ENCODE peak calls at places on chromosomes 16 and 17, in six cellular contexts. M, Y, K, J, P and E are unnamed samples.
A peak's percentile ranks its signal among the peaks of the same experiment; 100 is the strongest.

GRCh38 chr17:45341389-45342158 is 24.8 kb upstream of the MAP3K14 start:
- DNase-seq in P (peak; percentile 58), M (no peak), J (peak; percentile 89), K (no peak), Y (peak; percentile 44), E (no peak)

GRCh38 chr16:53614346-53614745 is 89.3 kb downstream of the RPGRIP1L start:
- DNase-seq in P (no peak), Y (no peak), M (no peak), J (no peak), K (no peak), E (no peak)

GRCh38 chr16:67775273-67775672 is 31.1 kb downstream of the RANBP10 start:
- DNase-seq in P (no peak), K (no peak), M (no peak), J (no peak), Y (no peak), E (no peak)

GRCh38 chr16:88358033-88358481 is 24.7 kb upstream of the ZNF469 start:
- DNase-seq in P (no peak), K (no peak), Y (no peak), M (no peak), J (no peak), E (no peak)

GRCh38 chr17:74994440-74994839 is 7.0 kb downstream of the CDR2L start:
- DNase-seq in Y (no peak), J (no peak), P (no peak), M (no peak), K (no peak), E (no peak)

GRCh38 chr17:11814655-11815262 is 182.5 kb downstream of the ZNF18 start:
- DNase-seq in M (no peak), Y (no peak), J (no peak), K (no peak), P (no peak), E (no peak)

GRCh38 chr17:65638221-65638940 is 76.9 kb upstream of the AXIN2 start:
- DNase-seq in Y (no peak), P (no peak), M (no peak), J (no peak), K (no peak), E (no peak)

GRCh38 chr16:12340151-12340733 is 363.7 kb downstream of the SNX29 start:
- DNase-seq in Y (no peak), M (peak; percentile 24), P (no peak), K (no peak), J (peak; percentile 74), E (peak; percentile 50)

GRCh38 chr17:13135496-13135895 is 117.7 kb upstream of the ELAC2 start:
- DNase-seq in Y (no peak), M (no peak), J (no peak), K (no peak), P (no peak), E (no peak)

GRCh38 chr17:13143001-13143400 is 125.2 kb upstream of the ELAC2 start:
- DNase-seq in P (no peak), Y (no peak), M (no peak), J (no peak), K (no peak), E (no peak)

GRCh38 chr17:13140750-13141149 is 122.9 kb upstream of the ELAC2 start:
- DNase-seq in M (no peak), Y (no peak), J (peak; percentile 12), P (no peak), K (no peak), E (no peak)
- TF ChIP-seq CTCF in M (no peak), Y (no peak), J (no peak), P (no peak), K (no peak), E (no peak)

DNA sequence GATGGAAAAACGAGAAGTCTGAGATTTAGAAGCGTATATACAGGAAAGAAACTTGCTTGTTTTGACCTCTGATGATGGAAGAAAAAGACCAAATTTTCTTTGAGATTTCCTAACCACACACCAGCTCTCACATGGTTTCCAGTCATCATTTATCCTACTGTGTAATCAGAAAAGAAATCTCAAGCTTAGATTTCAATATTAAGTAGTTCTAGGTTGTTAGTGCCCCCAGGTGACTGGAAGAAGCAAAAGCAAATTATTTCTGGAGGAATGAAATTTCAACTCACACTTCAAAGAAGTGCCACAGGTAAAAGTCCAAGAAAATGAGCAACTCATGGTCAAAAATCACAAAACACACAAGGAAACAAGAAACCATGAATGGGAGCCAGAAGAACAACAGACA is 51.8 kb upstream of the KDM6B start:
- DNase-seq in Y (no peak), K (no peak), J (no peak), P (no peak), M (no peak), E (no peak)
- TF ChIP-seq CTCF in Y (no peak), K (no peak), J (no peak), P (no peak), M (peak; percentile 13), E (no peak)

DNA sequence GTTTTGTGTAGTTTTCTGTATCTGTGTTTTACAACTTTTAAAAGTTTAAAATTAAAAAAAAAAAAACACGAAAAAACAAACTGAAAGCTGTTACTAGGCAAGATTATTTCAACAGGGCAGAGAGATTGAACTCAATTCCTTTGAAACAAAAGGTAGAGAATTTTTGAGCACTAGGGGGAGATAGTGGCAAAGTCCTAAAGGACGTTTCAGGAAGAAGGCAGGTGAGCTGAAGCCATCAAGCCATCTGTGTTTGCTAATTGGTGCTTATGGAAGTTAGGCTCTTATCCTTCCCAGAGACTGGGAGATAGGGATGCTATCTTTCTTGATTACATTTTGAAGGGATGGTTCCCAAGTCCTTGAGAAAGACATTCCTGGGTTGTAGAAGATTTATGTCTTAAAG is 70.6 kb upstream of the CLEC3A start:
- DNase-seq in M (peak; percentile 24), J (no peak), P (no peak), K (no peak), Y (no peak), E (peak; percentile 58)
- TF ChIP-seq CTCF in M (peak; percentile 28), J (peak; percentile 43), P (peak; percentile 53), K (no peak), Y (peak; percentile 6), E (no peak)

GRCh38 chr17:721540-721937 is 6.9 kb upstream of the VPS53 start:
- DNase-seq in M (no peak), Y (no peak), P (no peak), K (no peak), J (no peak), E (no peak)

GRCh38 chr17:725084-725483 is 7.3 kb upstream of the TLCD3A start:
- DNase-seq in Y (no peak), M (no peak), P (no peak), K (no peak), J (no peak), E (no peak)

GRCh38 chr17:728911-729310 is 3.5 kb upstream of the TLCD3A start:
- DNase-seq in P (no peak), K (peak; percentile 68), M (no peak), J (no peak), Y (peak; percentile 44), E (no peak)

GRCh38 chr17:725746-726145 is 6.7 kb upstream of the TLCD3A start:
- DNase-seq in M (no peak), J (no peak), P (no peak), K (no peak), Y (peak; percentile 49), E (no peak)

GRCh38 chr17:726331-726919 is 6.0 kb upstream of the TLCD3A start:
- DNase-seq in P (no peak), J (peak; percentile 23), M (no peak), K (no peak), Y (peak; percentile 33), E (no peak)
- TF ChIP-seq CTCF in P (no peak), J (no peak), M (no peak), K (no peak), Y (no peak), E (no peak)

GRCh38 chr17:35312790-35313711 is 60.4 kb downstream of the SLFN11 start:
- DNase-seq in Y (peak; percentile 68), J (peak; percentile 43), M (peak; percentile 78), K (peak; percentile 37), P (peak; percentile 60), E (peak; percentile 59)

GRCh38 chr17:35313875-35314409 is 59.5 kb downstream of the SLFN11 start:
- DNase-seq in J (peak; percentile 14), P (no peak), K (peak; percentile 21), Y (no peak), M (no peak), E (peak; percentile 7)

GRCh38 chr17:35315283-35315682 is 58.1 kb downstream of the SLFN11 start:
- DNase-seq in P (no peak), K (peak; percentile 36), J (no peak), Y (no peak), M (no peak), E (no peak)

GRCh38 chr17:35314415-35315216 is 58.8 kb downstream of the SLFN11 start:
- DNase-seq in P (no peak), K (no peak), Y (no peak), J (no peak), M (no peak), E (no peak)

DNA sequence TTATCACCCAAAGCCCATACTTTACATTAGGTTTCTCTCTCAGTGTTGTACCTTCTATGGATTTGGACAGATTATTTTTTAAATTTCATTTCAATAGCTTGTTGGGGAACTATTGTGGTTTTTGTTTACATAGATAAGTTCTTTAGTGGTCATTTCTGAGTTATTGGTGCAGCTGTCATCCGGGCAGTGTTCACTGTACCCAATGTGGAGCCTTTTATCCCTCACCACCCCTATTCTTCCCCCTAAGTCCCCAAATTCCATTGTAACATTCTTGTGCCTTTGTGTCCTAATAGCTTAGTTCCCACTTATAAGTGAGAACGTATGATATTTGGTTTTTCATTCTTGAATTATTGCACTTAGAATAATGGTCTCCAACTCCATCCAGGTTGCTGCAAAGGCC is 57.5 kb downstream of the SLFN11 start:
- DNase-seq in J (no peak), M (no peak), P (no peak), Y (no peak), K (no peak), E (no peak)
- TF ChIP-seq CTCF in J (no peak), M (no peak), P (no peak), Y (no peak), K (no peak), E (no peak)

DNA sequence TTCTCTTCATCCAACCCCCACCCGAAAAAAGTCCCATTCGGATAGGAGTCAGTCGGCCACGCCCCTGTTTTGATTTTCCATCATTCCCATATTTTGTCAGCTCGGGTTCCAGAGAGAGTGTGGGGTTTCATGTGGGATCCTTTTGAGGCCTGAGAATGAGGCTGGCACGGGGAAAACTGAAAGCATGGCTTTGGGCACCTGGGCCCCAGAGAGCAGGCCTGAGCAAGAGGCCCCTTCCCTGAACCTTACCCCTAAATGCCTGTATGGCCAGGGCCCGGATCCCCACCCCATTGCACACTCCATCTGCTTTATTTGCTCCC is 4.6 kb upstream of the HOXB4 start:
- DNase-seq in K (no peak), J (no peak), Y (no peak), P (no peak), M (no peak), E (no peak)
- TF ChIP-seq CTCF in K (no peak), J (no peak), Y (no peak), P (no peak), M (no peak), E (no peak)

DNA sequence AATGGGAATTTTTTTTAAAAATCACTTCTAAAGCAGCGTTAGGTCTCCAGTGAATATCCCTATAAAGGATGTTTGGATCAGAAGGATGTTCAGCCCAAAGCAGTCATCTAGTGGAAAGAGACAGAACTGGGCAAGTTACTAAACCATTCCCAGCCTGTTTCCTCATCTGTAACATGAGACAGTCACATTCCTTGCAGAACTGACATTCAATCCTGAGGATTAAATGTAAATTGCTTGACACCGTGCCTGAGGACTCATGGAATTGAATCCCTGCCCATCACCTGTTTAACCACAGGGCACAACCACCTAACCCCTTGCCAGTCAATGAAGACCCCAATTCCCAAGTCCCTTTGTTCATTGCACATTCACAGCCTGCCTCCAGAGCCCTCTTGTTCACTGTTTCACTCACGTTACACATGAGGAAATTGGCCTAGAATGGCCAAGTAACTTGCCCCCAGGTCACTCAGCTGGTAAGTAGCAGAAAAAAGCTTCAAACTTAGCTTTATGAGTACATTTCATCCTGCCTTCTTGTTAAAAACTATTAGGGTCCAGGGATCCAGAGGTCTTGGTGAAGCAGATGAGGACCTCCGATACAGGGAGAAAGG is 1.4 kb downstream of the CMTM2 start:
- DNase-seq in M (no peak), Y (no peak), J (no peak), P (no peak), K (no peak), E (no peak)
- TF ChIP-seq CTCF in M (no peak), Y (no peak), J (no peak), P (no peak), K (no peak), E (no peak)